ENCODE peak calls at places on chromosomes 3 and 15, in nine cellular contexts. One of them, this sample, is unnamed.

GRCh38 chr3:99638244-99638948 is at the start of gene COL8A1:
- DNase-seq in anterior cingulate cortex: peak
- DNase-seq in SW480: no peak
- DNase-seq in activated naive CD8-positive, alpha-beta T cell treated with anti-CD3 and anti-CD28 coated beads for 36 hours: no peak
- DNase-seq in NCI-H460: peak
- DNase-seq in amniotic stem cell: no peak
- DNase-seq in CD8-positive, alpha-beta T cell: no peak
- DNase-seq in mesendoderm: peak
- DNase-seq in NCI-H524: peak
- DNase-seq in this sample: peak

GRCh38 chr3:58350627-58351013 is 17.9 kb downstream of the PXK start:
- DNase-seq in CD8-positive, alpha-beta T cell: no peak
- DNase-seq in activated naive CD8-positive, alpha-beta T cell treated with anti-CD3 and anti-CD28 coated beads for 36 hours: no peak
- DNase-seq in SW480: no peak
- DNase-seq in anterior cingulate cortex: no peak
- DNase-seq in amniotic stem cell: no peak
- DNase-seq in NCI-H524: no peak
- DNase-seq in NCI-H460: peak
- DNase-seq in mesendoderm: no peak
- DNase-seq in this sample: no peak

GRCh38 chr15:65962187-65962586 is 92.9 kb downstream of the RAB11A start:
- DNase-seq in mesendoderm: no peak
- DNase-seq in SW480: peak
- DNase-seq in anterior cingulate cortex: no peak
- DNase-seq in amniotic stem cell: no peak
- DNase-seq in activated naive CD8-positive, alpha-beta T cell treated with anti-CD3 and anti-CD28 coated beads for 36 hours: no peak
- DNase-seq in NCI-H460: no peak
- DNase-seq in NCI-H524: no peak
- DNase-seq in CD8-positive, alpha-beta T cell: no peak
- DNase-seq in this sample: no peak

GRCh38 chr15:69535101-69535638 is 82.6 kb downstream of the RPLP1 start:
- DNase-seq in NCI-H460: no peak
- DNase-seq in NCI-H524: no peak
- DNase-seq in SW480: peak
- DNase-seq in CD8-positive, alpha-beta T cell: no peak
- DNase-seq in activated naive CD8-positive, alpha-beta T cell treated with anti-CD3 and anti-CD28 coated beads for 36 hours: no peak
- DNase-seq in mesendoderm: peak
- DNase-seq in amniotic stem cell: peak
- DNase-seq in anterior cingulate cortex: no peak
- DNase-seq in this sample: no peak

GRCh38 chr3:150292891-150293290 is 115.2 kb upstream of the TSC22D2 start:
- DNase-seq in SW480: no peak
- DNase-seq in NCI-H524: no peak
- DNase-seq in mesendoderm: no peak
- DNase-seq in NCI-H460: no peak
- DNase-seq in CD8-positive, alpha-beta T cell: no peak
- DNase-seq in activated naive CD8-positive, alpha-beta T cell treated with anti-CD3 and anti-CD28 coated beads for 36 hours: no peak
- DNase-seq in anterior cingulate cortex: no peak
- DNase-seq in amniotic stem cell: peak
- DNase-seq in this sample: no peak

GRCh38 chr3:192887701-192888100 is 30.0 kb downstream of the MB21D2 start:
- DNase-seq in CD8-positive, alpha-beta T cell: no peak
- DNase-seq in amniotic stem cell: no peak
- DNase-seq in NCI-H460: no peak
- DNase-seq in mesendoderm: peak
- DNase-seq in SW480: no peak
- DNase-seq in activated naive CD8-positive, alpha-beta T cell treated with anti-CD3 and anti-CD28 coated beads for 36 hours: no peak
- DNase-seq in NCI-H524: no peak
- DNase-seq in anterior cingulate cortex: no peak
- DNase-seq in this sample: no peak

GRCh38 chr3:197800379-197800778 is 9.3 kb downstream of the LRCH3 start:
- DNase-seq in activated naive CD8-positive, alpha-beta T cell treated with anti-CD3 and anti-CD28 coated beads for 36 hours: no peak
- DNase-seq in amniotic stem cell: no peak
- DNase-seq in anterior cingulate cortex: no peak
- DNase-seq in mesendoderm: no peak
- DNase-seq in SW480: no peak
- DNase-seq in CD8-positive, alpha-beta T cell: no peak
- DNase-seq in NCI-H460: no peak
- DNase-seq in NCI-H524: no peak
- DNase-seq in this sample: no peak

GRCh38 chr15:89179966-89180875 is 41.2 kb downstream of the RLBP1 start:
- DNase-seq in CD8-positive, alpha-beta T cell: no peak
- DNase-seq in activated naive CD8-positive, alpha-beta T cell treated with anti-CD3 and anti-CD28 coated beads for 36 hours: peak
- DNase-seq in mesendoderm: no peak
- DNase-seq in anterior cingulate cortex: no peak
- DNase-seq in NCI-H460: no peak
- DNase-seq in amniotic stem cell: no peak
- DNase-seq in NCI-H524: no peak
- DNase-seq in SW480: no peak
- DNase-seq in this sample: no peak

GRCh38 chr3:46504780-46505179 is 7.0 kb downstream of the RTP3 start:
- DNase-seq in SW480: no peak
- DNase-seq in amniotic stem cell: no peak
- DNase-seq in NCI-H460: no peak
- DNase-seq in anterior cingulate cortex: no peak
- DNase-seq in NCI-H524: no peak
- DNase-seq in activated naive CD8-positive, alpha-beta T cell treated with anti-CD3 and anti-CD28 coated beads for 36 hours: peak
- DNase-seq in mesendoderm: no peak
- DNase-seq in CD8-positive, alpha-beta T cell: no peak
- DNase-seq in this sample: no peak

GRCh38 chr15:100468265-100468664 is 60.5 kb downstream of the CERS3 start:
- DNase-seq in SW480: no peak
- DNase-seq in mesendoderm: no peak
- DNase-seq in CD8-positive, alpha-beta T cell: no peak
- DNase-seq in anterior cingulate cortex: no peak
- DNase-seq in NCI-H460: no peak
- DNase-seq in amniotic stem cell: no peak
- DNase-seq in activated naive CD8-positive, alpha-beta T cell treated with anti-CD3 and anti-CD28 coated beads for 36 hours: no peak
- DNase-seq in NCI-H524: no peak
- DNase-seq in this sample: no peak

GRCh38 chr3:4843619-4844018 is 135.6 kb upstream of the BHLHE40 start:
- DNase-seq in SW480: no peak
- DNase-seq in anterior cingulate cortex: no peak
- DNase-seq in NCI-H524: no peak
- DNase-seq in mesendoderm: no peak
- DNase-seq in CD8-positive, alpha-beta T cell: no peak
- DNase-seq in NCI-H460: no peak
- DNase-seq in activated naive CD8-positive, alpha-beta T cell treated with anti-CD3 and anti-CD28 coated beads for 36 hours: no peak
- DNase-seq in amniotic stem cell: no peak
- DNase-seq in this sample: no peak

GRCh38 chr3:125050486-125051172 is 5.2 kb downstream of the HEG1 start:
- DNase-seq in NCI-H524: no peak
- DNase-seq in SW480: no peak
- DNase-seq in NCI-H460: no peak
- DNase-seq in anterior cingulate cortex: no peak
- DNase-seq in mesendoderm: no peak
- DNase-seq in amniotic stem cell: no peak
- DNase-seq in CD8-positive, alpha-beta T cell: no peak
- DNase-seq in activated naive CD8-positive, alpha-beta T cell treated with anti-CD3 and anti-CD28 coated beads for 36 hours: no peak
- DNase-seq in this sample: no peak

GRCh38 chr15:39253552-39253951 is 327.3 kb upstream of the THBS1 start:
- DNase-seq in SW480: no peak
- DNase-seq in CD8-positive, alpha-beta T cell: no peak
- DNase-seq in activated naive CD8-positive, alpha-beta T cell treated with anti-CD3 and anti-CD28 coated beads for 36 hours: no peak
- DNase-seq in NCI-H460: no peak
- DNase-seq in anterior cingulate cortex: no peak
- DNase-seq in mesendoderm: no peak
- DNase-seq in NCI-H524: no peak
- DNase-seq in amniotic stem cell: no peak
- DNase-seq in this sample: no peak

GRCh38 chr3:182364323-182364722 is 429.0 kb upstream of the ATP11B start:
- DNase-seq in NCI-H460: peak
- DNase-seq in CD8-positive, alpha-beta T cell: no peak
- DNase-seq in SW480: no peak
- DNase-seq in anterior cingulate cortex: peak
- DNase-seq in activated naive CD8-positive, alpha-beta T cell treated with anti-CD3 and anti-CD28 coated beads for 36 hours: no peak
- DNase-seq in amniotic stem cell: no peak
- DNase-seq in NCI-H524: no peak
- DNase-seq in mesendoderm: peak
- DNase-seq in this sample: no peak

GRCh38 chr3:44624696-44625528 is at the start of gene ZNF197:
- DNase-seq in NCI-H524: peak
- DNase-seq in activated naive CD8-positive, alpha-beta T cell treated with anti-CD3 and anti-CD28 coated beads for 36 hours: peak
- DNase-seq in NCI-H460: peak
- DNase-seq in anterior cingulate cortex: peak
- DNase-seq in amniotic stem cell: peak
- DNase-seq in SW480: peak
- DNase-seq in mesendoderm: peak
- DNase-seq in CD8-positive, alpha-beta T cell: peak
- DNase-seq in this sample: peak

GRCh38 chr15:99409097-99409473 is 156.7 kb upstream of the MEF2A start:
- DNase-seq in SW480: peak
- DNase-seq in anterior cingulate cortex: no peak
- DNase-seq in amniotic stem cell: no peak
- DNase-seq in activated naive CD8-positive, alpha-beta T cell treated with anti-CD3 and anti-CD28 coated beads for 36 hours: no peak
- DNase-seq in CD8-positive, alpha-beta T cell: no peak
- DNase-seq in mesendoderm: peak
- DNase-seq in NCI-H524: peak
- DNase-seq in NCI-H460: peak
- DNase-seq in this sample: peak

GRCh38 chr15:59247364-59247763 is 40.7 kb downstream of the LDHAL6B start:
- DNase-seq in SW480: peak
- DNase-seq in NCI-H524: peak
- DNase-seq in activated naive CD8-positive, alpha-beta T cell treated with anti-CD3 and anti-CD28 coated beads for 36 hours: peak
- DNase-seq in mesendoderm: peak
- DNase-seq in NCI-H460: peak
- DNase-seq in amniotic stem cell: peak
- DNase-seq in anterior cingulate cortex: peak
- DNase-seq in CD8-positive, alpha-beta T cell: peak
- DNase-seq in this sample: peak

GRCh38 chr3:46351646-46352045 is 2.3 kb upstream of the CCR2 start:
- DNase-seq in SW480: no peak
- DNase-seq in NCI-H524: no peak
- DNase-seq in CD8-positive, alpha-beta T cell: no peak
- DNase-seq in amniotic stem cell: no peak
- DNase-seq in mesendoderm: no peak
- DNase-seq in anterior cingulate cortex: no peak
- DNase-seq in activated naive CD8-positive, alpha-beta T cell treated with anti-CD3 and anti-CD28 coated beads for 36 hours: no peak
- DNase-seq in NCI-H460: no peak
- DNase-seq in this sample: no peak

GRCh38 chr3:7025581-7026300 is 164.8 kb downstream of the GRM7 start:
- DNase-seq in NCI-H460: no peak
- DNase-seq in anterior cingulate cortex: no peak
- DNase-seq in NCI-H524: no peak
- DNase-seq in amniotic stem cell: no peak
- DNase-seq in CD8-positive, alpha-beta T cell: no peak
- DNase-seq in mesendoderm: no peak
- DNase-seq in SW480: no peak
- DNase-seq in activated naive CD8-positive, alpha-beta T cell treated with anti-CD3 and anti-CD28 coated beads for 36 hours: no peak
- DNase-seq in this sample: no peak

GRCh38 chr15:60120100-60120499 is 116.0 kb downstream of the FOXB1 start:
- DNase-seq in mesendoderm: peak
- DNase-seq in SW480: no peak
- DNase-seq in NCI-H460: no peak
- DNase-seq in CD8-positive, alpha-beta T cell: no peak
- DNase-seq in activated naive CD8-positive, alpha-beta T cell treated with anti-CD3 and anti-CD28 coated beads for 36 hours: no peak
- DNase-seq in amniotic stem cell: no peak
- DNase-seq in NCI-H524: peak
- DNase-seq in anterior cingulate cortex: no peak
- DNase-seq in this sample: no peak

GRCh38 chr15:92273732-92274131 is 119.9 kb upstream of the ST8SIA2 start:
- DNase-seq in mesendoderm: no peak
- DNase-seq in anterior cingulate cortex: no peak
- DNase-seq in amniotic stem cell: no peak
- DNase-seq in NCI-H524: no peak
- DNase-seq in SW480: no peak
- DNase-seq in activated naive CD8-positive, alpha-beta T cell treated with anti-CD3 and anti-CD28 coated beads for 36 hours: no peak
- DNase-seq in CD8-positive, alpha-beta T cell: no peak
- DNase-seq in NCI-H460: no peak
- DNase-seq in this sample: peak

GRCh38 chr3:24069045-24069444 is 124.0 kb downstream of the NR1D2 start:
- DNase-seq in anterior cingulate cortex: no peak
- DNase-seq in SW480: peak
- DNase-seq in NCI-H460: peak
- DNase-seq in mesendoderm: peak
- DNase-seq in activated naive CD8-positive, alpha-beta T cell treated with anti-CD3 and anti-CD28 coated beads for 36 hours: no peak
- DNase-seq in amniotic stem cell: no peak
- DNase-seq in CD8-positive, alpha-beta T cell: no peak
- DNase-seq in NCI-H524: peak
- DNase-seq in this sample: peak

GRCh38 chr3:126184465-126185000 is 4.1 kb upstream of the ALDH1L1 start:
- DNase-seq in anterior cingulate cortex: no peak
- DNase-seq in amniotic stem cell: no peak
- DNase-seq in NCI-H460: no peak
- DNase-seq in activated naive CD8-positive, alpha-beta T cell treated with anti-CD3 and anti-CD28 coated beads for 36 hours: no peak
- DNase-seq in CD8-positive, alpha-beta T cell: no peak
- DNase-seq in NCI-H524: no peak
- DNase-seq in SW480: no peak
- DNase-seq in mesendoderm: peak
- DNase-seq in this sample: no peak

GRCh38 chr15:58669108-58669507 is 80.4 kb downstream of the ADAM10 start:
- DNase-seq in NCI-H460: no peak
- DNase-seq in anterior cingulate cortex: no peak
- DNase-seq in mesendoderm: no peak
- DNase-seq in amniotic stem cell: no peak
- DNase-seq in activated naive CD8-positive, alpha-beta T cell treated with anti-CD3 and anti-CD28 coated beads for 36 hours: no peak
- DNase-seq in SW480: no peak
- DNase-seq in NCI-H524: no peak
- DNase-seq in CD8-positive, alpha-beta T cell: no peak
- DNase-seq in this sample: no peak

GRCh38 chr3:123652346-123652984 is 67.6 kb upstream of the HACD2 start:
- DNase-seq in mesendoderm: peak
- DNase-seq in anterior cingulate cortex: peak
- DNase-seq in NCI-H524: peak
- DNase-seq in NCI-H460: peak
- DNase-seq in activated naive CD8-positive, alpha-beta T cell treated with anti-CD3 and anti-CD28 coated beads for 36 hours: peak
- DNase-seq in SW480: peak
- DNase-seq in CD8-positive, alpha-beta T cell: no peak
- DNase-seq in amniotic stem cell: peak
- DNase-seq in this sample: peak

GRCh38 chr15:60717008-60717407 is 238.1 kb upstream of the ICE2 start:
- DNase-seq in anterior cingulate cortex: no peak
- DNase-seq in NCI-H460: no peak
- DNase-seq in SW480: no peak
- DNase-seq in CD8-positive, alpha-beta T cell: no peak
- DNase-seq in activated naive CD8-positive, alpha-beta T cell treated with anti-CD3 and anti-CD28 coated beads for 36 hours: no peak
- DNase-seq in amniotic stem cell: no peak
- DNase-seq in mesendoderm: no peak
- DNase-seq in NCI-H524: no peak
- DNase-seq in this sample: no peak

GRCh38 chr3:57158316-57158715 is 6.8 kb downstream of the IL17RD start:
- DNase-seq in NCI-H460: no peak
- DNase-seq in CD8-positive, alpha-beta T cell: no peak
- DNase-seq in mesendoderm: no peak
- DNase-seq in anterior cingulate cortex: no peak
- DNase-seq in amniotic stem cell: no peak
- DNase-seq in NCI-H524: no peak
- DNase-seq in activated naive CD8-positive, alpha-beta T cell treated with anti-CD3 and anti-CD28 coated beads for 36 hours: no peak
- DNase-seq in SW480: no peak
- DNase-seq in this sample: no peak

GRCh38 chr15:47620960-47621681 is 96.2 kb upstream of the SEMA6D start:
- DNase-seq in NCI-H460: no peak
- DNase-seq in activated naive CD8-positive, alpha-beta T cell treated with anti-CD3 and anti-CD28 coated beads for 36 hours: no peak
- DNase-seq in amniotic stem cell: no peak
- DNase-seq in mesendoderm: no peak
- DNase-seq in CD8-positive, alpha-beta T cell: no peak
- DNase-seq in SW480: no peak
- DNase-seq in anterior cingulate cortex: no peak
- DNase-seq in NCI-H524: no peak
- DNase-seq in this sample: no peak

GRCh38 chr15:36887214-36888017 is 212.9 kb downstream of the MEIS2 start:
- DNase-seq in amniotic stem cell: no peak
- DNase-seq in anterior cingulate cortex: no peak
- DNase-seq in mesendoderm: peak
- DNase-seq in NCI-H524: no peak
- DNase-seq in CD8-positive, alpha-beta T cell: no peak
- DNase-seq in NCI-H460: no peak
- DNase-seq in SW480: no peak
- DNase-seq in activated naive CD8-positive, alpha-beta T cell treated with anti-CD3 and anti-CD28 coated beads for 36 hours: no peak
- DNase-seq in this sample: no peak

GRCh38 chr15:90618330-90619136 is 88.8 kb downstream of the CRTC3 start:
- DNase-seq in NCI-H460: no peak
- DNase-seq in SW480: no peak
- DNase-seq in mesendoderm: no peak
- DNase-seq in CD8-positive, alpha-beta T cell: no peak
- DNase-seq in amniotic stem cell: no peak
- DNase-seq in NCI-H524: no peak
- DNase-seq in activated naive CD8-positive, alpha-beta T cell treated with anti-CD3 and anti-CD28 coated beads for 36 hours: no peak
- DNase-seq in anterior cingulate cortex: no peak
- DNase-seq in this sample: no peak

GRCh38 chr3:142941373-142942123 is 21.9 kb downstream of the PAQR9 start:
- DNase-seq in amniotic stem cell: no peak
- DNase-seq in CD8-positive, alpha-beta T cell: no peak
- DNase-seq in anterior cingulate cortex: no peak
- DNase-seq in activated naive CD8-positive, alpha-beta T cell treated with anti-CD3 and anti-CD28 coated beads for 36 hours: no peak
- DNase-seq in SW480: no peak
- DNase-seq in NCI-H524: no peak
- DNase-seq in NCI-H460: no peak
- DNase-seq in mesendoderm: no peak
- DNase-seq in this sample: no peak

This sample was measured in SK-N-DZ.